ENCODE peak calls at places on chromosomes 3 and 15, in four cellular contexts. One of them, this sample, is unnamed.

GRCh38 chr3:143832433-143832832 is 15.8 kb downstream of the SLC9A9 start:
- ATAC-seq in heart right ventricle: no peak
- ATAC-seq in HCT116: no peak
- ATAC-seq in left lung: no peak
- ATAC-seq in this sample: no peak

GRCh38 chr3:24311881-24312280 is 182.8 kb downstream of the THRB start:
- ATAC-seq in heart right ventricle: peak; percentile 29
- ATAC-seq in HCT116: no peak
- ATAC-seq in left lung: no peak
- ATAC-seq in this sample: peak; percentile 64

GRCh38 chr3:81713018-81713417 is 48.4 kb downstream of the GBE1 start:
- ATAC-seq in heart right ventricle: no peak
- ATAC-seq in HCT116: no peak
- ATAC-seq in left lung: no peak
- ATAC-seq in this sample: no peak

GRCh38 chr15:92277776-92278175 is 115.9 kb upstream of the ST8SIA2 start:
- ATAC-seq in heart right ventricle: peak; percentile 59
- ATAC-seq in HCT116: peak; percentile 91
- ATAC-seq in left lung: peak; percentile 96
- ATAC-seq in this sample: no peak

GRCh38 chr3:151076626-151077025 is 8.8 kb upstream of the MED12L start:
- ATAC-seq in heart right ventricle: no peak
- ATAC-seq in HCT116: no peak
- ATAC-seq in left lung: no peak
- ATAC-seq in this sample: no peak

GRCh38 chr3:128170866-128171516 is 17.7 kb downstream of the EEFSEC start:
- ATAC-seq in heart right ventricle: peak; percentile 66
- ATAC-seq in HCT116: peak; percentile 99
- ATAC-seq in left lung: peak; percentile 79
- ATAC-seq in this sample: peak; percentile 70

GRCh38 chr3:173933113-173933512 is 535.6 kb downstream of the NLGN1 start:
- ATAC-seq in heart right ventricle: no peak
- ATAC-seq in HCT116: no peak
- ATAC-seq in left lung: no peak
- ATAC-seq in this sample: no peak

GRCh38 chr3:19029837-19030835 is 118.2 kb upstream of the KCNH8 start:
- ATAC-seq in heart right ventricle: no peak
- ATAC-seq in HCT116: no peak
- ATAC-seq in left lung: no peak
- ATAC-seq in this sample: no peak

GRCh38 chr3:45171283-45171682 is 25.1 kb upstream of the CDCP1 start:
- ATAC-seq in heart right ventricle: no peak
- ATAC-seq in HCT116: no peak
- ATAC-seq in left lung: no peak
- ATAC-seq in this sample: no peak

GRCh38 chr15:89898628-89899302 is 5.0 kb upstream of the AP3S2 start:
- ATAC-seq in heart right ventricle: no peak
- ATAC-seq in HCT116: peak; percentile 86
- ATAC-seq in left lung: peak; percentile 58
- ATAC-seq in this sample: no peak

GRCh38 chr15:76963596-76963995 is 31.3 kb upstream of the PSTPIP1 start:
- ATAC-seq in heart right ventricle: peak; percentile 48
- ATAC-seq in HCT116: peak; percentile 42
- ATAC-seq in left lung: no peak
- ATAC-seq in this sample: no peak

GRCh38 chr3:182455011-182455410 is 338.3 kb upstream of the ATP11B start:
- ATAC-seq in heart right ventricle: no peak
- ATAC-seq in HCT116: no peak
- ATAC-seq in left lung: no peak
- ATAC-seq in this sample: no peak

GRCh38 chr3:114542359-114542758 is 248.5 kb downstream of the TIGIT start:
- ATAC-seq in heart right ventricle: no peak
- ATAC-seq in HCT116: no peak
- ATAC-seq in left lung: no peak
- ATAC-seq in this sample: no peak

GRCh38 chr3:157373783-157374182 is 62.9 kb upstream of the PTX3 start:
- ATAC-seq in heart right ventricle: no peak
- ATAC-seq in HCT116: no peak
- ATAC-seq in left lung: no peak
- ATAC-seq in this sample: no peak

GRCh38 chr15:99130765-99131440 is 26.0 kb downstream of the SYNM start:
- ATAC-seq in heart right ventricle: no peak
- ATAC-seq in HCT116: no peak
- ATAC-seq in left lung: no peak
- ATAC-seq in this sample: no peak

GRCh38 chr15:90205886-90206285 is 4.8 kb downstream of the SEMA4B start:
- ATAC-seq in heart right ventricle: peak; percentile 47
- ATAC-seq in HCT116: no peak
- ATAC-seq in left lung: no peak
- ATAC-seq in this sample: peak; percentile 26

GRCh38 chr3:132675408-132675807 is 15.3 kb downstream of the UBA5 start:
- ATAC-seq in heart right ventricle: no peak
- ATAC-seq in HCT116: no peak
- ATAC-seq in left lung: no peak
- ATAC-seq in this sample: no peak

GRCh38 chr15:48796930-48797329 is 13.9 kb downstream of the CEP152 start:
- ATAC-seq in heart right ventricle: no peak
- ATAC-seq in HCT116: no peak
- ATAC-seq in left lung: peak; percentile 83
- ATAC-seq in this sample: no peak

GRCh38 chr3:150184426-150185071 is 213.9 kb upstream of the PFN2 start:
- ATAC-seq in heart right ventricle: no peak
- ATAC-seq in HCT116: peak; percentile 43
- ATAC-seq in left lung: peak; percentile 69
- ATAC-seq in this sample: no peak

GRCh38 chr3:127911421-127911931 is 3.6 kb upstream of the KBTBD12 start:
- ATAC-seq in heart right ventricle: peak; percentile 48
- ATAC-seq in HCT116: no peak
- ATAC-seq in left lung: peak; percentile 36
- ATAC-seq in this sample: peak; percentile 10

GRCh38 chr3:177136715-177137114 is 60.6 kb downstream of the TBL1XR1 start:
- ATAC-seq in heart right ventricle: no peak
- ATAC-seq in HCT116: no peak
- ATAC-seq in left lung: no peak
- ATAC-seq in this sample: no peak

GRCh38 chr3:17025594-17026139 is 140.9 kb downstream of the PLCL2 start:
- ATAC-seq in heart right ventricle: no peak
- ATAC-seq in HCT116: no peak
- ATAC-seq in left lung: no peak
- ATAC-seq in this sample: no peak

GRCh38 chr3:114756506-114757279 is 390.4 kb downstream of the ZBTB20 start:
- ATAC-seq in heart right ventricle: peak; percentile 74
- ATAC-seq in HCT116: peak; percentile 60
- ATAC-seq in left lung: peak; percentile 69
- ATAC-seq in this sample: peak; percentile 82

GRCh38 chr3:70806556-70806955 is 494.1 kb upstream of the MDFIC2 start:
- ATAC-seq in heart right ventricle: peak; percentile 47
- ATAC-seq in HCT116: no peak
- ATAC-seq in left lung: no peak
- ATAC-seq in this sample: no peak

GRCh38 chr3:157175678-157176077 is 15.7 kb upstream of the CCNL1 start:
- ATAC-seq in heart right ventricle: peak; percentile 31
- ATAC-seq in HCT116: peak; percentile 34
- ATAC-seq in left lung: peak; percentile 44
- ATAC-seq in this sample: no peak

GRCh38 chr15:53910236-53910849 is 67.9 kb upstream of the UNC13C start:
- ATAC-seq in heart right ventricle: no peak
- ATAC-seq in HCT116: no peak
- ATAC-seq in left lung: peak; percentile 85
- ATAC-seq in this sample: no peak

GRCh38 chr15:25228261-25228660 is 210.6 kb downstream of the UBE3A start:
- ATAC-seq in heart right ventricle: no peak
- ATAC-seq in HCT116: no peak
- ATAC-seq in left lung: no peak
- ATAC-seq in this sample: no peak

GRCh38 chr3:43106293-43106628 is 382 bp upstream of the POMGNT2 start:
- ATAC-seq in heart right ventricle: peak; percentile 45
- ATAC-seq in HCT116: peak; percentile 46
- ATAC-seq in left lung: peak; percentile 9
- ATAC-seq in this sample: peak; percentile 17

GRCh38 chr3:187005827-187006481 is 75.6 kb downstream of the ST6GAL1 start:
- ATAC-seq in heart right ventricle: no peak
- ATAC-seq in HCT116: no peak
- ATAC-seq in left lung: no peak
- ATAC-seq in this sample: no peak

GRCh38 chr3:33941804-33942203 is 143.4 kb downstream of the PDCD6IP start:
- ATAC-seq in heart right ventricle: no peak
- ATAC-seq in HCT116: no peak
- ATAC-seq in left lung: no peak
- ATAC-seq in this sample: no peak

GRCh38 chr15:57752426-57752825 is 45.9 kb downstream of the POLR2M start:
- ATAC-seq in heart right ventricle: peak; percentile 86
- ATAC-seq in HCT116: peak; percentile 34
- ATAC-seq in left lung: peak; percentile 64
- ATAC-seq in this sample: peak; percentile 28

GRCh38 chr15:78909791-78910228 is 35.0 kb downstream of the CTSH start:
- ATAC-seq in heart right ventricle: peak; percentile 13
- ATAC-seq in HCT116: peak; percentile 88
- ATAC-seq in left lung: peak; percentile 71
- ATAC-seq in this sample: peak; percentile 46

GRCh38 chr3:155370764-155371503 is 77.5 kb upstream of the STRIT1 start:
- ATAC-seq in heart right ventricle: peak; percentile 5
- ATAC-seq in HCT116: no peak
- ATAC-seq in left lung: no peak
- ATAC-seq in this sample: no peak

GRCh38 chr3:60986552-60986951 is 264.7 kb downstream of the FHIT start:
- ATAC-seq in heart right ventricle: peak; percentile 70
- ATAC-seq in HCT116: no peak
- ATAC-seq in left lung: no peak
- ATAC-seq in this sample: no peak

GRCh38 chr15:63070681-63071129 is 28.2 kb downstream of the TPM1 start:
- ATAC-seq in heart right ventricle: no peak
- ATAC-seq in HCT116: no peak
- ATAC-seq in left lung: no peak
- ATAC-seq in this sample: no peak

DNA sequence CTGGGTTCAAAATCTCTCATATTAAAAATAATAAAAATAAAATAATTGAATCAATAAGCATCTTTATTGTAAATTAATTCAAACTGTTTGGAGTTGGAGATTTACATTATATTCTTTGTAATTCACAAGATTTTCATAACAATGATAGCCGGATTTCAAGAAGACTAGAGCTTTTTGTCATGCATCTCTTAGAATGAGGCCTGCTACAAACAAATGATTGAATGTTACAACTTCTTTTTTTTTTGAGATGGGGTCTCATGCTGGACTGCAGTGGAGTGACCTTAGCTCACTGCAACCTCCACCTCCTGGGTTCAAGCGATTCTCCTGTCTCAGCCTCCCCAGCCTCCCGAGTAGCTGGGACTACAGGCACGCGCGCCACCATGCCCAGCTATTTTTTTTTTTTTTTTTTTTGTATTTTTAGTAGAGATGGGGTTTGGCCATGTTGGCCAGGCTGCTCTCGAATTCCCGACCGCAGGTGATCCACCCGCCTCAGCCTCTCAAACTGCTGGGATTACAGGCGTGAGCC is 3.5 kb downstream of the SLTM start:
- ATAC-seq in heart right ventricle: no peak
- ATAC-seq in HCT116: no peak
- ATAC-seq in left lung: no peak
- ATAC-seq in this sample: no peak
- H3K4me3 ChIP-seq in heart right ventricle: no peak overlapping the region
- H3K4me3 ChIP-seq in HCT116: no peak overlapping the region
- H3K4me3 ChIP-seq in left lung: no peak overlapping the region
- H3K4me3 ChIP-seq in this sample: no peak overlapping the region

GRCh38 chr3:52124766-52125165 is 29.5 kb downstream of the POC1A start:
- ATAC-seq in heart right ventricle: no peak
- ATAC-seq in HCT116: no peak
- ATAC-seq in left lung: no peak
- ATAC-seq in this sample: no peak
- TF ChIP-seq CTCF in heart right ventricle: no peak
- TF ChIP-seq CTCF in HCT116: no peak
- TF ChIP-seq CTCF in left lung: no peak
- TF ChIP-seq CTCF in this sample: no peak

DNA sequence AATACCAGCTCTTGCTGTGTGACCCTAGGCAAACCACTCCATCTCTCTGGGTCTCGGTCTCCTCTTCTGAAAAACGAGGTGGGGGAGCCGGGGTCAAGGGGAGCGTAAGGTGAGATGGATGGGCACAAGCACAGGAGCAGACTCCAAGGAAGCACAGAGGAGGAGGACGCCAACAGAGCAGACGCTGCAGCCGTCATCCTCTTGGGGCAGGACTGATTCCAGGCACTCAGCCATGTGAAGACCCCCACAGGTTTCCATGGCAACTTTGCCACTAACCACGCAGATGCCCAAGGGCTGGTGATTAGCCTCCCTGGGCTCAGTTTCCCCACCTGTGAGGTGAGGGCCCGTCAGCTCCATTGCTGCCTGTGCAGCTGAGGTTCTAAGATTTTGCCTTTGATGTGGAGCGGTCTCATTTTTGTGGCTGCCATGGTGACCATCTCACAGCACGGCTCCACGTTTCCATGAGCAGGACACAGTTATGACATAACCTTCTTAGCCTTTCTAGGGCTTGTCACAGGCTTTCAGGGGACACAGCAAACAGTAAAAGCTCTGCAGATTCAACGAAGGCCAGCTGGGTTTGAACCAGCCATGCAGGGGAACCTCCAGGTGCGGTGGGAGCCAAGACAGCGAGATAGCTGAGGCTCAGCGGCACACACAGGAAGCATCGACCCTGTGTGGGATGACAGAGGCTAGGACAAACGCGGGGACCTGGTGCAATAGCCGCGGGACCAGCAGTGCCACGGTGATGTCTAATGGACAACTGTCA is 170.3 kb downstream of the NUP210 start:
- ATAC-seq in heart right ventricle: no peak
- ATAC-seq in HCT116: no peak
- ATAC-seq in left lung: no peak
- ATAC-seq in this sample: no peak
- H3K4me3 ChIP-seq in heart right ventricle: no peak overlapping the region
- H3K4me3 ChIP-seq in HCT116: no peak overlapping the region
- H3K4me3 ChIP-seq in left lung: no peak overlapping the region
- H3K4me3 ChIP-seq in this sample: no peak overlapping the region

GRCh38 chr3:137944593-137944992 is 65.4 kb upstream of the CLDN18 start:
- ATAC-seq in heart right ventricle: no peak
- ATAC-seq in HCT116: no peak
- ATAC-seq in left lung: peak; percentile 61
- ATAC-seq in this sample: no peak
- TF ChIP-seq CTCF in heart right ventricle: no peak
- TF ChIP-seq CTCF in HCT116: no peak
- TF ChIP-seq CTCF in left lung: no peak
- TF ChIP-seq CTCF in this sample: no peak

GRCh38 chr3:54905230-54905888 is 22.5 kb downstream of the LRTM1 start:
- ATAC-seq in heart right ventricle: no peak
- ATAC-seq in HCT116: no peak
- ATAC-seq in left lung: no peak
- ATAC-seq in this sample: no peak
- H3K4me3 ChIP-seq in heart right ventricle: no peak overlapping the region
- H3K4me3 ChIP-seq in HCT116: no peak overlapping the region
- H3K4me3 ChIP-seq in left lung: no peak overlapping the region
- H3K4me3 ChIP-seq in this sample: no peak overlapping the region

GRCh38 chr15:26838742-26839460 is 28.0 kb upstream of the GABRA5 start:
- ATAC-seq in heart right ventricle: no peak
- ATAC-seq in HCT116: no peak
- ATAC-seq in left lung: no peak
- ATAC-seq in this sample: no peak
- TF ChIP-seq CTCF in heart right ventricle: no peak
- TF ChIP-seq CTCF in HCT116: peak; percentile 57
- TF ChIP-seq CTCF in left lung: no peak
- TF ChIP-seq CTCF in this sample: no peak

This sample was measured in gastroesophageal sphincter.